ENCODE peak calls at places on chromosomes 16 and 17, in four cellular contexts. B is tibial nerve, G is esophagus squamous epithelium, H is psoas muscle. K is an unnamed sample.

GRCh38 chr16:69311533-69312388 is 611 bp downstream of the VPS4A start:
- DNase-seq in H (peak), G (no peak), B (no peak), K (no peak)

GRCh38 chr17:2138768-2139167 is 83.9 kb downstream of the HIC1 start:
- DNase-seq in H (peak), B (no peak), G (no peak), K (no peak)

GRCh38 chr17:1560582-1561170 is 1.9 kb downstream of the PITPNA start:
- DNase-seq in B (no peak), G (no peak), H (no peak), K (no peak)

GRCh38 chr17:77840156-77840555 is 118.3 kb upstream of the TNRC6C start:
- DNase-seq in G (no peak), B (no peak), H (peak), K (no peak)

GRCh38 chr17:29619251-29619650 is 3.5 kb downstream of the CORO6 start:
- DNase-seq in B (no peak), H (peak), G (no peak), K (peak)

GRCh38 chr16:20875358-20875656 is 24.9 kb downstream of the DCUN1D3 start:
- DNase-seq in B (no peak), H (no peak), G (no peak), K (no peak)

GRCh38 chr16:3656491-3657468 is 2.3 kb downstream of the DNASE1 start:
- DNase-seq in B (no peak), G (no peak), H (peak), K (no peak)

GRCh38 chr16:30041841-30042240 is 10.8 kb upstream of the TLCD3B start:
- DNase-seq in B (no peak), H (no peak), G (no peak), K (no peak)

GRCh38 chr17:31156326-31156725 is 61.5 kb downstream of the NF1 start:
- DNase-seq in H (no peak), G (no peak), B (no peak), K (no peak)

GRCh38 chr16:3175157-3176153 is 12.5 kb upstream of the OR1F1 start:
- DNase-seq in B (no peak), H (no peak), G (no peak), K (no peak)

GRCh38 chr17:13478326-13478830 is 123.4 kb downstream of the HS3ST3A1 start:
- DNase-seq in H (no peak), G (no peak), B (no peak), K (no peak)

GRCh38 chr17:28189667-28190066 is 129.3 kb upstream of the TMEM97 start:
- DNase-seq in G (no peak), B (no peak), H (no peak), K (no peak)

GRCh38 chr17:4807534-4808377 is 804 bp downstream of the PLD2 start:
- DNase-seq in G (no peak), B (no peak), H (peak), K (no peak)

GRCh38 chr17:78999056-78999768 is 10.4 kb downstream of the CANT1 start:
- DNase-seq in H (no peak), B (no peak), G (no peak), K (no peak)

GRCh38 chr16:28543072-28543471 is 4.3 kb upstream of the NUPR1 start:
- DNase-seq in G (no peak), H (no peak), B (no peak), K (peak)

GRCh38 chr17:15409721-15410247 is 57.6 kb downstream of the CDRT4 start:
- DNase-seq in H (no peak), B (peak), G (no peak), K (no peak)

GRCh38 chr16:67174706-67175231 is 4.4 kb downstream of the NOL3 start:
- DNase-seq in H (no peak), G (no peak), B (no peak), K (no peak)

GRCh38 chr17:13957636-13958035 is 111.7 kb upstream of the COX10 start:
- DNase-seq in H (no peak), G (no peak), B (no peak), K (no peak)

GRCh38 chr16:22878955-22879354 is 65.0 kb downstream of the HS3ST2 start:
- DNase-seq in B (no peak), H (no peak), G (no peak), K (no peak)

GRCh38 chr16:89314357-89314756 is 96.9 kb downstream of the ZNF778 start:
- DNase-seq in H (no peak), B (no peak), G (no peak), K (no peak)

GRCh38 chr17:14095630-14096029 is 26.3 kb downstream of the COX10 start:
- DNase-seq in B (no peak), H (no peak), G (no peak), K (no peak)

GRCh38 chr16:1784977-1785845 is 2.5 kb downstream of the NUBP2 start:
- DNase-seq in H (peak), G (no peak), B (no peak), K (no peak)

GRCh38 chr16:89291355-89291754 is 73.9 kb downstream of the ZNF778 start:
- DNase-seq in H (peak), G (no peak), B (no peak), K (no peak)

GRCh38 chr17:77736721-77737120 is 221.8 kb upstream of the TNRC6C start:
- DNase-seq in G (no peak), H (no peak), B (no peak), K (no peak)

GRCh38 chr16:4190086-4190485 is 51.8 kb downstream of the SRL start:
- DNase-seq in G (no peak), B (no peak), H (peak), K (no peak)

GRCh38 chr16:3198334-3199072 is 10.5 kb downstream of the OR1F1 start:
- DNase-seq in B (no peak), G (no peak), H (no peak), K (no peak)

GRCh38 chr17:2849327-2849670 is 53.1 kb downstream of the RAP1GAP2 start:
- DNase-seq in H (no peak), G (no peak), B (no peak), K (no peak)

GRCh38 chr16:1501630-1502029 is 8.5 kb downstream of the TELO2 start:
- DNase-seq in B (no peak), G (no peak), H (no peak), K (no peak)

GRCh38 chr16:87626401-87626800 is 24.1 kb downstream of the JPH3 start:
- DNase-seq in B (no peak), G (no peak), H (no peak), K (no peak)

GRCh38 chr16:88705076-88705684 is 1.0 kb downstream of the RNF166 start:
- DNase-seq in B (no peak), H (no peak), G (no peak), K (no peak)

GRCh38 chr17:11319894-11320293 is 78.9 kb downstream of the SHISA6 start:
- DNase-seq in B (no peak), H (no peak), G (no peak), K (no peak)

GRCh38 chr17:74618446-74618845 is 5.1 kb downstream of the CD300E start:
- DNase-seq in H (no peak), B (no peak), G (no peak), K (no peak)

GRCh38 chr17:45092932-45093430 is 31.9 kb downstream of the NMT1 start:
- DNase-seq in H (peak), G (no peak), B (peak), K (peak)

GRCh38 chr16:46747777-46748651 is at the start of gene MYLK3:
- DNase-seq in H (no peak), B (no peak), G (no peak), K (no peak)

GRCh38 chr16:361872-362701 is 8.3 kb downstream of the MRPL28 start:
- DNase-seq in G (no peak), H (peak), B (no peak), K (peak)

GRCh38 chr16:82156761-82157654 is 13.0 kb downstream of the MPHOSPH6 start:
- DNase-seq in H (no peak), G (no peak), B (no peak), K (no peak)

GRCh38 chr17:49315551-49315951 is 46.5 kb downstream of the ZNF652 start:
- DNase-seq in G (peak), H (peak), B (peak), K (peak)

GRCh38 chr17:49312722-49313121 is 49.3 kb downstream of the ZNF652 start:
- DNase-seq in B (no peak), G (no peak), H (no peak), K (no peak)

GRCh38 chr17:49315974-49316570 is 46.0 kb downstream of the ZNF652 start:
- DNase-seq in B (no peak), H (no peak), G (no peak), K (no peak)

GRCh38 chr17:49318438-49318965 is 43.5 kb downstream of the ZNF652 start:
- DNase-seq in B (no peak), H (no peak), G (no peak), K (no peak)

GRCh38 chr17:49316889-49317288 is 45.2 kb downstream of the ZNF652 start:
- DNase-seq in G (no peak), B (no peak), H (no peak), K (no peak)
- H3K4me3 ChIP-seq in G (no peak), B (no peak), H (no peak), K (no peak)

GRCh38 chr17:56898874-56899273 is 15.0 kb downstream of the TRIM25 start:
- DNase-seq in H (no peak), G (no peak), B (no peak), K (no peak)
- H3K4me3 ChIP-seq in H (no peak), G (no peak), B (no peak), K (no peak)

GRCh38 chr16:86580063-86580797 is 1.9 kb downstream of the FOXL1 start:
- DNase-seq in G (no peak), B (no peak), H (no peak), K (no peak)

GRCh38 chr16:86578499-86579267 is at the start of gene FOXL1:
- DNase-seq in G (no peak), H (no peak), B (no peak), K (no peak)

GRCh38 chr16:86580798-86581185 is 2.4 kb downstream of the FOXL1 start:
- DNase-seq in G (no peak), H (no peak), B (no peak), K (no peak)

GRCh38 chr16:86578056-86578455 is 293 bp upstream of the FOXL1 start:
- DNase-seq in B (no peak), H (no peak), G (no peak), K (no peak)

GRCh38 chr16:86579268-86580062 is 1.1 kb downstream of the FOXL1 start:
- DNase-seq in G (no peak), H (no peak), B (no peak), K (no peak)
- H3K4me3 ChIP-seq in G (peak), H (peak), B (peak), K (no peak)

DNA sequence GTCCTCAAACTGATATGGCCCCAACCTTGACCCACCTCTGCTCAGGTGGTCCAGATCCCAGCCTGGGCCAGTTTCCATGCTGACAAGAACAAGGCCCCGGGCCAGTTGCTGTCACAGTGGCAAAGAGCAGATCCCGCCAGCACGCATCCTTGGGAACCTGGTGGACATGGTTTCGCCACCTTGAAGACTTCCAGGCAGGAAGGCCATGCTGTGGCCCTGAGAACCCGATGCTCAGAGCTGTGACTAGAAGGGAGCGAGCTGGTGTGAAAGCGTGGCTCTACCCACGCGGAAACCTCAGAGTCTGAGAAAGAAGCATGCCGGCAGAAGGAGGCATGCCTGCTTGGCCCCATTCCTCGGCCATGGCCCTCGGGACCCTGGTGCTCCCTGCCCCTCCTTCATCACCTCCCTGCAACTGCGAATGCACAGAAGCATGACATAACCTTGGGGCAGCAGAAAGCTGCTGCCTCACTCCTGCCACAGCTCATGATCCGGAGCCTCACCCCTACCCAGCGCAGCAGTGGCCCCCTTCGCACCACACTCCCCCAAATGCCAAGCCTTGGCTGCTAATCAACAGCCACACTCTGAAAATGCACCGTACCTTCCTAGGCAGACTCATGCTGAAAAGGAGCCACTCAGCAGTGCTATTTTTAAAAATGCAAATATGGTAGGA is 33.2 kb downstream of the UBE2O start:
- DNase-seq in H (no peak), G (no peak), B (no peak), K (no peak)
- H3K4me3 ChIP-seq in H (no peak), G (no peak), B (no peak), K (no peak)

GRCh38 chr17:81401727-81402529 is 6.7 kb downstream of the BAHCC1 start:
- DNase-seq in B (no peak), G (no peak), H (peak), K (no peak)

GRCh38 chr17:81403671-81404534 is 8.6 kb downstream of the BAHCC1 start:
- DNase-seq in G (no peak), B (no peak), H (no peak), K (no peak)

GRCh38 chr17:81400939-81401726 is 5.9 kb downstream of the BAHCC1 start:
- DNase-seq in H (no peak), B (no peak), G (no peak), K (no peak)

GRCh38 chr17:81403040-81403467 is 7.8 kb downstream of the BAHCC1 start:
- DNase-seq in G (no peak), B (no peak), H (no peak), K (no peak)

GRCh38 chr17:81402530-81402941 is 7.3 kb downstream of the BAHCC1 start:
- DNase-seq in B (no peak), G (no peak), H (no peak), K (no peak)
- H3K4me3 ChIP-seq in B (no peak), G (peak), H (peak), K (peak)

DNA sequence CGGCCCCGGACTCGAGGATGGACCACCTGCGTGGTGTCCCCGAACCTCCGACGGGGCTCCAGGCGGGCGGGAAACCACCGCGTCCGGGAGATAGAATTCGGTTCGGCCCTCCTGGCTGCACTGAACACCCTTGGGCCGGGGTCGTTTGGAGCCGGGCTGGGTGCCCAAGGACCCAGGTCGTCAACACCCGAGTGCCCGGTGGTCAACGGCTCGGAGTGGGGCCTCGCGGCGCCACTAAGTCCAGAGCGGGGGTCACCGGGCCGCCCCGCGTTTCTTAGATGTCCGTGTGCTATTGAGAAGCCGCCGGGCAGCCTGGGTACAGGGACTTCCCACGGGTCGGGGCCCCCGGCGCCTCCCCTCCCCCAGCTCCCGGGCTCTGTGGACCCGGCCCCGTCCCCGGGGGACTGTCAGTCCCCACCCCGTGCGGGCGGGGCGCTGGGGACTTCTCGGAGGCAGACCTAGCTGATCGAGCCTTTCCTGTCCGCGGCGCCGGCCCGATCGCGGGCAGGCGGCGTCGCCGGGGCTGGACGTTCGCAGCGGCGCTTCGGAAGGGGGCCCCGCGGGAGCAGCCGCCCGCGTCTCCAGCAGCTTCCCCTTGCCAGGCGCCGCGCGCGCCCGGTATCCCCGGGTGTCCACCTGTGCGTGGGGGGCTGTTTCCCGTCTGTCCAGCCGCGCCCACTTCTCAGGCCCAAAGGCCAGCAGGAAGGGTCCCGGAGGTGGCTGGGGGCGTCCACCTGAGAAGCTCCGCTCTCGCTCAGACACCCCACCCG is 655 bp upstream of the NPTX1 start:
- DNase-seq in G (no peak), B (no peak), H (no peak), K (no peak)
- H3K4me3 ChIP-seq in G (peak), B (no peak), H (peak), K (peak)

GRCh38 chr16:49875812-49876715 is 20.2 kb upstream of the ZNF423 start:
- DNase-seq in H (no peak), G (no peak), B (no peak), K (no peak)
- H3K4me3 ChIP-seq in H (peak), G (peak), B (peak), K (peak)

DNA sequence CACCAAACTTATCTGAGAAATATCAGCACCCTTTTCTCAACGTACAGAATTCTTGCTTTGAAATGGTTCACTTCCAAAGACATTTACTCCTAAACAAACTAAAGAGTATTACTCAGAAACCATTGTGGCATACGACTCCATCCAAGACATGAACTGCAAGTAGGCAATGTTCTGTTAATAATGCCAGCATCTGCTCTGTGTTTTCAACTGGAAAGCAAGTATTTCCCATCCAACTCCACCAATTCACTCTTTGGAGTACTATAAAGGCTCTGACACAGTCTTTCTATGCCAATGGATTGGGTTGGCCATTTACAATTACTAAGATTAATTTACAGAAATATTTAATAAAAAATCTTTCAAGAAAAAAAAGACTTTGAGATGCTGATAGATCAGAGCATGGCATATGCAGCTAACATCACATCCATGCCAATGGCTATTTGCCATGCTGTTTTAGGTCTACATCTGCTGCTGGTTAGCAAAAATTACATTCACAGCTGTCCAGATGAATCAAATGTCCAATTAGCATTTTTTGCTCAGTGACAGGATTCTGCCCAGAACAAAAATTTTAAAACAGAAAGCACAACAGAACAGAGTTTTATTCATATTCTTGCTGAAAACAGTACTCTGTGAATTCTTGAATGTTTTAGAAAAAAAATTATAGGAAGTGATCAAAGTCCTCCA is 65.9 kb upstream of the HLF start:
- DNase-seq in G (no peak), H (no peak), B (no peak), K (no peak)
- H3K4me3 ChIP-seq in G (no peak), H (no peak), B (no peak), K (no peak)

GRCh38 chr16:25478476-25478875 is 213.3 kb upstream of the HS3ST4 start:
- DNase-seq in H (no peak), G (no peak), B (no peak), K (no peak)
- H3K4me3 ChIP-seq in H (no peak), G (no peak), B (no peak), K (no peak)

K was measured in dorsolateral prefrontal cortex.